ENCODE peak calls at places on chromosomes 13 and 19, in five cellular contexts. One of them, this sample, is unnamed.

GRCh38 chr13:22012676-22013075 is 341.8 kb downstream of the FGF9 start:
- DNase-seq in fibroblast of lung: no peak
- DNase-seq in GM23248: no peak
- DNase-seq in neuronal stem cell: no peak
- DNase-seq in cardiac muscle cell: no peak
- DNase-seq in this sample: no peak

GRCh38 chr19:17616961-17617806 is 61.7 kb downstream of the COLGALT1 start:
- DNase-seq in cardiac muscle cell: no peak
- DNase-seq in fibroblast of lung: no peak
- DNase-seq in GM23248: peak; percentile 30
- DNase-seq in neuronal stem cell: no peak
- DNase-seq in this sample: no peak

GRCh38 chr13:34037636-34038325 is 219.8 kb downstream of the RFC3 start:
- DNase-seq in fibroblast of lung: no peak
- DNase-seq in GM23248: peak; percentile 36
- DNase-seq in neuronal stem cell: no peak
- DNase-seq in cardiac muscle cell: no peak
- DNase-seq in this sample: no peak

GRCh38 chr19:41219924-41220567 is 1.0 kb downstream of the AXL start:
- DNase-seq in cardiac muscle cell: peak; percentile 19
- DNase-seq in GM23248: peak; percentile 81
- DNase-seq in fibroblast of lung: peak; percentile 70
- DNase-seq in neuronal stem cell: no peak
- DNase-seq in this sample: no peak

GRCh38 chr13:42992585-42993122 is 613 bp upstream of the EPSTI1 start:
- DNase-seq in neuronal stem cell: no peak
- DNase-seq in cardiac muscle cell: no peak
- DNase-seq in fibroblast of lung: no peak
- DNase-seq in GM23248: no peak
- DNase-seq in this sample: no peak

GRCh38 chr19:11079999-11080398 is 9.3 kb upstream of the LDLR start:
- DNase-seq in fibroblast of lung: no peak
- DNase-seq in cardiac muscle cell: no peak
- DNase-seq in neuronal stem cell: no peak
- DNase-seq in GM23248: no peak
- DNase-seq in this sample: no peak

GRCh38 chr13:84684804-84685203 is 802.5 kb upstream of the SLITRK1 start:
- DNase-seq in GM23248: no peak
- DNase-seq in fibroblast of lung: no peak
- DNase-seq in cardiac muscle cell: no peak
- DNase-seq in neuronal stem cell: no peak
- DNase-seq in this sample: no peak

GRCh38 chr19:41734585-41734984 is 20.7 kb upstream of the CEACAM6 start:
- DNase-seq in GM23248: no peak
- DNase-seq in neuronal stem cell: no peak
- DNase-seq in cardiac muscle cell: no peak
- DNase-seq in fibroblast of lung: no peak
- DNase-seq in this sample: no peak

GRCh38 chr13:41916173-41916954 is 44.5 kb downstream of the VWA8 start:
- DNase-seq in cardiac muscle cell: peak; percentile 30
- DNase-seq in neuronal stem cell: no peak
- DNase-seq in fibroblast of lung: peak; percentile 95
- DNase-seq in GM23248: peak; percentile 84
- DNase-seq in this sample: peak; percentile 59

GRCh38 chr19:56295531-56296455 is 18.8 kb downstream of the ZSCAN5A start:
- DNase-seq in neuronal stem cell: no peak
- DNase-seq in cardiac muscle cell: no peak
- DNase-seq in GM23248: no peak
- DNase-seq in fibroblast of lung: no peak
- DNase-seq in this sample: no peak

GRCh38 chr13:112722433-112723250 is 32.8 kb downstream of the ATP11A start:
- DNase-seq in cardiac muscle cell: peak; percentile 80
- DNase-seq in neuronal stem cell: no peak
- DNase-seq in GM23248: peak; percentile 65
- DNase-seq in fibroblast of lung: peak; percentile 87
- DNase-seq in this sample: no peak

GRCh38 chr13:108859202-108860012 is 230.0 kb downstream of the MYO16 start:
- DNase-seq in GM23248: peak; percentile 28
- DNase-seq in fibroblast of lung: peak; percentile 74
- DNase-seq in cardiac muscle cell: peak; percentile 19
- DNase-seq in neuronal stem cell: no peak
- DNase-seq in this sample: peak; percentile 32

GRCh38 chr19:30387311-30388115 is 15.3 kb downstream of the ZNF536 start:
- DNase-seq in cardiac muscle cell: peak; percentile 82
- DNase-seq in neuronal stem cell: no peak
- DNase-seq in GM23248: no peak
- DNase-seq in fibroblast of lung: no peak
- DNase-seq in this sample: no peak

GRCh38 chr13:109773276-109773675 is 13.1 kb downstream of the IRS2 start:
- DNase-seq in neuronal stem cell: no peak
- DNase-seq in fibroblast of lung: no peak
- DNase-seq in cardiac muscle cell: no peak
- DNase-seq in GM23248: no peak
- DNase-seq in this sample: no peak

GRCh38 chr19:53015159-53015558 is 1.4 kb downstream of the ERVV-1 start:
- DNase-seq in GM23248: no peak
- DNase-seq in cardiac muscle cell: no peak
- DNase-seq in neuronal stem cell: no peak
- DNase-seq in fibroblast of lung: no peak
- DNase-seq in this sample: no peak

GRCh38 chr13:52599853-52600603 is 42.2 kb upstream of the HNRNPA1L2 start:
- DNase-seq in GM23248: peak; percentile 67
- DNase-seq in cardiac muscle cell: peak; percentile 42
- DNase-seq in neuronal stem cell: no peak
- DNase-seq in fibroblast of lung: peak; percentile 26
- DNase-seq in this sample: no peak

GRCh38 chr13:77042566-77043177 is 15.7 kb upstream of the FBXL3 start:
- DNase-seq in cardiac muscle cell: no peak
- DNase-seq in fibroblast of lung: peak; percentile 11
- DNase-seq in neuronal stem cell: no peak
- DNase-seq in GM23248: no peak
- DNase-seq in this sample: no peak

GRCh38 chr19:33219261-33219812 is 6.3 kb downstream of the SLC7A10 start:
- DNase-seq in neuronal stem cell: no peak
- DNase-seq in fibroblast of lung: no peak
- DNase-seq in GM23248: no peak
- DNase-seq in cardiac muscle cell: no peak
- DNase-seq in this sample: no peak

GRCh38 chr13:49412749-49413148 is 31.1 kb downstream of the CAB39L start:
- DNase-seq in GM23248: no peak
- DNase-seq in fibroblast of lung: no peak
- DNase-seq in neuronal stem cell: no peak
- DNase-seq in cardiac muscle cell: no peak
- DNase-seq in this sample: no peak

GRCh38 chr19:3983542-3983914 is 1.7 kb downstream of the EEF2 start:
- DNase-seq in fibroblast of lung: no peak
- DNase-seq in GM23248: no peak
- DNase-seq in neuronal stem cell: no peak
- DNase-seq in cardiac muscle cell: no peak
- DNase-seq in this sample: no peak
- H3K36me3 ChIP-seq in fibroblast of lung: peaks cover 54% of the 10 kb centered on the region
- H3K36me3 ChIP-seq in GM23248: peaks cover 55% of the 10 kb centered on the region
- H3K36me3 ChIP-seq in neuronal stem cell: peaks cover 56% of the 10 kb centered on the region
- H3K36me3 ChIP-seq in cardiac muscle cell: peaks cover 54% of the 10 kb centered on the region
- H3K36me3 ChIP-seq in this sample: peaks cover 63% of the 10 kb centered on the region

DNA sequence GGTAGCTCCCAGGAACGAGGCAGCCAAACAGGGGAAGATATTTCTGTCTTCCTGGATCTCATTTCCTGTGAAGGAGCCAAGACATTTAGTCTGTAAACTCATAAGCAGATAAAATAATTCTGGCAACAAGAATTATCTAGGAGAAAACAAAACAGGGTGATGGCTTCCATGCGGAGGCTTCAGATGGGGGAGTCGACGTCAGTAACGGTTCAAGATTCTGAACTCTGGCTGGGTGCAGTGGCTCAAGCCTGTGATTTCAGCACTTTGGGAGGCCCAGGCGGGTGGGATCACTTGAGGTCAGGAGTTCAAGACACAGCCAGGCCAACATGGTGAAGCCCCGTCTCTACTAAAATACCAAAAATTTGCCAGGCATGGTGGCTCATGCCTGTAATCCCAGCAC is 1.3 kb downstream of the GNA15 start:
- DNase-seq in neuronal stem cell: no peak
- DNase-seq in cardiac muscle cell: no peak
- DNase-seq in fibroblast of lung: peak; percentile 27
- DNase-seq in GM23248: no peak
- DNase-seq in this sample: no peak
- H3K4me3 ChIP-seq in neuronal stem cell: no peak overlapping the region
- H3K4me3 ChIP-seq in cardiac muscle cell: no peak overlapping the region
- H3K4me3 ChIP-seq in fibroblast of lung: no peak overlapping the region
- H3K4me3 ChIP-seq in GM23248: no peak overlapping the region
- H3K4me3 ChIP-seq in this sample: no peak overlapping the region

DNA sequence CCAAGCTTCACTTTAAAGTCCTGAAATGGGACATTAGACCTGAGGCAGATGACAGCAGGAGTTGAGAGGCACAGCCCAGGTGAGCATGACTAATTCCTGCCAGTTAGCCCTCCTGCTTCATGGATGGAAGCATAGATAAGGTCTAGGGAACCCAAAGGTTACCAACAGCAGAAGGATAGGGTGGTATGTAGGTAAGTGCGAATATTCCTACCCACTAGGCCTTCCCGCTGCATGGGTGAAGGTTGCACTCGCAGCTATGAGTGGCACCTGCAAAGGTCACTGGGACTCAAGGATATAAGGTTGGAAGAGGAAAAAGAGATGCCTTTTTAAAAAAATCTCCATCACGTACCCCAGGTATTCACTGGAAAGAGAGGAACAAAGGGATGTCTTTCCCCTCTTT is 12.2 kb upstream of the MLLT1 start:
- DNase-seq in neuronal stem cell: no peak
- DNase-seq in fibroblast of lung: peak; percentile 15
- DNase-seq in cardiac muscle cell: no peak
- DNase-seq in GM23248: no peak
- DNase-seq in this sample: no peak
- H3K9me3 ChIP-seq in neuronal stem cell: peaks cover 32% of the 10 kb centered on the region
- H3K9me3 ChIP-seq in fibroblast of lung: no peaks in the 10 kb centered on the region
- H3K9me3 ChIP-seq in cardiac muscle cell: no peaks in the 10 kb centered on the region
- H3K9me3 ChIP-seq in GM23248: no peaks in the 10 kb centered on the region
- H3K9me3 ChIP-seq in this sample: peaks cover 6% of the 10 kb centered on the region

GRCh38 chr19:34501339-34502320 is 20.1 kb downstream of the WTIP start:
- DNase-seq in GM23248: peak; percentile 95
- DNase-seq in fibroblast of lung: peak; percentile 87
- DNase-seq in neuronal stem cell: peak; percentile 87
- DNase-seq in cardiac muscle cell: peak; percentile 90
- DNase-seq in this sample: peak; percentile 16

GRCh38 chr19:34503546-34504272 is 22.2 kb downstream of the WTIP start:
- DNase-seq in cardiac muscle cell: no peak
- DNase-seq in GM23248: no peak
- DNase-seq in fibroblast of lung: no peak
- DNase-seq in neuronal stem cell: no peak
- DNase-seq in this sample: no peak

GRCh38 chr19:34504809-34505291 is 23.3 kb downstream of the WTIP start:
- DNase-seq in neuronal stem cell: no peak
- DNase-seq in cardiac muscle cell: no peak
- DNase-seq in fibroblast of lung: no peak
- DNase-seq in GM23248: no peak
- DNase-seq in this sample: no peak

GRCh38 chr19:34504273-34504808 is 22.8 kb downstream of the WTIP start:
- DNase-seq in GM23248: no peak
- DNase-seq in cardiac muscle cell: no peak
- DNase-seq in fibroblast of lung: no peak
- DNase-seq in neuronal stem cell: no peak
- DNase-seq in this sample: no peak

GRCh38 chr19:34502582-34503545 is 21.3 kb downstream of the WTIP start:
- DNase-seq in GM23248: peak; percentile 58
- DNase-seq in neuronal stem cell: no peak
- DNase-seq in fibroblast of lung: peak; percentile 39
- DNase-seq in cardiac muscle cell: no peak
- DNase-seq in this sample: no peak
- H3K36me3 ChIP-seq in GM23248: no peaks in the 10 kb centered on the region
- H3K36me3 ChIP-seq in neuronal stem cell: peaks cover 8% of the 10 kb centered on the region
- H3K36me3 ChIP-seq in fibroblast of lung: no peaks in the 10 kb centered on the region
- H3K36me3 ChIP-seq in cardiac muscle cell: no peaks in the 10 kb centered on the region
- H3K36me3 ChIP-seq in this sample: no peaks in the 10 kb centered on the region